ENCODE peak calls at places on chromosomes 6 and 20, in eight cellular contexts. H is CD8-positive, alpha-beta T cell; T is A549; S is neuronal stem cell; X is psoas muscle; L is heart right ventricle; V is MM.1S; N is cardiac muscle cell. C is an unnamed sample.

GRCh38 chr6:130233332-130233731 is 10.6 kb upstream of the SAMD3 start:
- DNase-seq in V (no peak), N (no peak), S (peak; percentile 47), L (no peak), X (no peak), T (no peak), H (no peak), C (no peak)

GRCh38 chr20:17966432-17967312 is 1.9 kb downstream of the SNX5 start:
- DNase-seq in X (no peak), S (no peak), L (no peak), N (peak; percentile 64), T (peak; percentile 47), V (peak; percentile 69), H (no peak), C (peak; percentile 56)

GRCh38 chr6:135451617-135452190 is 45.8 kb downstream of the AHI1 start:
- DNase-seq in V (peak; percentile 42), L (no peak), H (no peak), S (peak; percentile 15), T (peak; percentile 32), X (no peak), N (peak; percentile 65), C (peak; percentile 57)

GRCh38 chr6:5851261-5851757 is 155.4 kb downstream of the NRN1 start:
- DNase-seq in L (peak; percentile 41), V (peak; percentile 36), H (peak; percentile 56), S (no peak), T (peak; percentile 11), N (peak; percentile 40), X (no peak), C (no peak)

GRCh38 chr6:52576392-52577021 is 353 bp downstream of the TRAM2 start:
- DNase-seq in V (peak; percentile 84), H (peak; percentile 26), S (peak; percentile 63), N (peak; percentile 83), L (peak; percentile 67), T (peak; percentile 84), X (peak; percentile 80), C (peak; percentile 41)

GRCh38 chr20:48332555-48332954 is 495.2 kb downstream of the PREX1 start:
- DNase-seq in T (no peak), H (no peak), L (no peak), X (no peak), V (no peak), N (no peak), S (no peak), C (no peak)

GRCh38 chr6:15622045-15622750 is 40.6 kb downstream of the DTNBP1 start:
- DNase-seq in H (no peak), L (no peak), T (no peak), N (peak; percentile 33), V (no peak), X (no peak), S (no peak), C (no peak)

GRCh38 chr20:59770270-59770669 is 163.2 kb downstream of the SYCP2 start:
- DNase-seq in L (no peak), S (no peak), T (no peak), N (no peak), H (no peak), V (no peak), X (no peak), C (no peak)

GRCh38 chr20:36631651-36632050 is 14.3 kb downstream of the SLA2 start:
- DNase-seq in X (no peak), H (no peak), V (no peak), L (no peak), N (no peak), T (no peak), S (no peak), C (no peak)

GRCh38 chr6:11918021-11918738 is 93.9 kb upstream of the HIVEP1 start:
- DNase-seq in V (no peak), H (no peak), N (peak; percentile 68), L (no peak), T (no peak), S (no peak), X (no peak), C (no peak)

GRCh38 chr20:25408890-25409289 is 1.4 kb downstream of the GINS1 start:
- DNase-seq in N (no peak), X (no peak), H (no peak), L (no peak), S (no peak), V (no peak), T (no peak), C (no peak)
- H3K4me3 ChIP-seq in N (no peak overlapping the region), X (no peak overlapping the region), H (no peak overlapping the region), L (no peak overlapping the region), S (no peak overlapping the region), V (no peak overlapping the region), T (peak overlapping the region; percentile 81), C (peak overlapping the region; percentile 69)

GRCh38 chr6:87070750-87071149 is 24.2 kb downstream of the CGA start:
- DNase-seq in X (no peak), N (no peak), L (no peak), V (no peak), H (no peak), S (no peak), T (no peak), C (no peak)

GRCh38 chr6:87071683-87072082 is 23.2 kb downstream of the CGA start:
- DNase-seq in L (no peak), H (no peak), N (no peak), V (no peak), X (no peak), S (no peak), T (no peak), C (no peak)

GRCh38 chr6:87068804-87069203 is 26.1 kb downstream of the CGA start:
- DNase-seq in X (no peak), H (no peak), T (no peak), N (no peak), V (no peak), S (no peak), L (no peak), C (no peak)

GRCh38 chr6:87065117-87065516 is 29.8 kb downstream of the CGA start:
- DNase-seq in V (no peak), H (no peak), L (no peak), N (no peak), S (no peak), T (no peak), X (no peak), C (no peak)

GRCh38 chr6:87066449-87067288 is 28.2 kb downstream of the CGA start:
- DNase-seq in L (peak; percentile 40), V (peak; percentile 71), H (no peak), X (no peak), T (peak; percentile 55), S (peak; percentile 45), N (peak; percentile 81), C (peak; percentile 55)
- H3K4me3 ChIP-seq in L (no peak overlapping the region), V (no peak overlapping the region), H (no peak overlapping the region), X (no peak overlapping the region), T (no peak overlapping the region), S (no peak overlapping the region), N (no peak overlapping the region), C (no peak overlapping the region)

GRCh38 chr20:25058797-25059486 is 1.0 kb upstream of the ACSS1 start:
- DNase-seq in H (no peak), L (peak; percentile 63), N (peak; percentile 30), V (no peak), S (no peak), X (no peak), T (no peak), C (no peak)
- H3K4me3 ChIP-seq in H (peak overlapping the region; percentile 62), L (peak overlapping the region; percentile 69), N (no peak overlapping the region), V (peak overlapping the region; percentile 88), S (no peak overlapping the region), X (peak overlapping the region; percentile 86), T (peak overlapping the region; percentile 90), C (peak overlapping the region; percentile 79)

GRCh38 chr6:31209137-31209536 is 38.7 kb upstream of the POU5F1 start:
- DNase-seq in H (no peak), X (no peak), V (no peak), L (no peak), N (no peak), T (no peak), S (no peak), C (no peak)
- H3K4me3 ChIP-seq in H (no peak overlapping the region), X (no peak overlapping the region), V (no peak overlapping the region), L (no peak overlapping the region), N (no peak overlapping the region), T (no peak overlapping the region), S (no peak overlapping the region), C (no peak overlapping the region)

DNA sequence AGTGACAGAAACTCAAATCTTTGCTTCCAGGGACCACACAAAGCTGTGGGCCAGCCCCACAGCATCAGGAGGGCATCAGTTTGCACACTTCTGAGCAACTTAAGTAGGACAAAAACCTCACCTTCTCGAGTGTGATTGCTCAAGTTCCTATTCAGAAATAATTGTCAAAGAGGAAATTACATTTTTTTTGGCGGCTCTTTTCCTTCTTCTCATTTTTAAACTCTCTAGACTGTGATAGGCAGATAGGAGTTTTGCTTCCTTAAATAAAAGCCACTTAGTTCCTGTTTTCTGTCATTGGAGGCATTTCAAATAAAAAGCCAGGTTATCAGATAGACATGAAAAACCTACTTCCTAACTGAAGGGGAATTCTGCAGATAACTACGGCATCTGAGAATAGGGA is 11.2 kb upstream of the TAGAP start:
- DNase-seq in T (no peak), H (no peak), X (no peak), N (no peak), L (no peak), S (no peak), V (no peak), C (no peak)
- H3K4me3 ChIP-seq in T (no peak overlapping the region), H (no peak overlapping the region), X (no peak overlapping the region), N (no peak overlapping the region), L (no peak overlapping the region), S (no peak overlapping the region), V (no peak overlapping the region), C (no peak overlapping the region)

DNA sequence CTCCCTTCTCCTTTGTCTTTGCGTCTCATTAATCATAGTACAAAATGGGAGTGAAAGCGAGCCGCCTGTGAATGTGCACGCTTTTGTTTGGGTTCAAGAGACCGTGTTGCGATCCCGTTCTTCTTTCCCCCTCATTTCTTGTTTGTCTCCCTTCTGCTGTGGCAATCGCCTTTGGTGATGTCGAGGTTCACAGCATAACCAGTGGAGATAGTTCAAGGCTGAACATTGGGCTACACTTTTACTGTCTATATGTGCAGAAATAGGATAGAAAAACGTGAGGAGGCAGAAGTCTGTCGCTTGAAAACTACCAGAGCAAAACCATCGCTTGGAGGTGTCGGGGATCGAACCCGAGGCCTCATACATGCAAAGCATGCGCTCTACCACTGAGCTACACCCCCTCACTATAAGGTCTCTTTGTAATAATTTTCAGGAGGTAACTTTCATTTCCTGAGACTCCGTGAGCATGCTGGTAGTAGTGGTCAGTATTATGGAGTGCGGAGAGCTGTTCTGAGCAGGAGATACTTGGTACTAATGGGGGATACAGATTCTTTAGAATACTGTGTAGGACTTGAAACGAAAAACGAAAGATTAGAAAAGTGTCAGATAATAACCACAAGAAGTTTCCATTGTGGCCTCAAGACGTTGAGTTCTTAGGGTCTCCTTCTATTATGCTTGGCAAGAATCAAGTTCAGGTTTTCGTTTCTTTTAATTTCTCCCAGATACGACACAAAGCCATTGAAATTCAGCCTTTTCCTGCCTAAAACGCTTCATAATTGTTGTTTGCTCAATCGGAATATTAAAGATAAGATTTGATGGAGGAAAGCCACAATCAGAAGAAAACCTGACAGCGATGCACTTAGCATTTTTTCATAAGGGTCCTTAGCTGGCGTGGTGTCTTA is 106.6 kb downstream of the TRIM27 start:
- DNase-seq in X (no peak), L (no peak), H (no peak), V (no peak), T (peak; percentile 81), S (no peak), N (peak; percentile 56), C (no peak)
- H3K4me3 ChIP-seq in X (no peak overlapping the region), L (no peak overlapping the region), H (no peak overlapping the region), V (no peak overlapping the region), T (peak overlapping the region; percentile 51), S (peak overlapping the region; percentile 52), N (no peak overlapping the region), C (peak overlapping the region; percentile 22)